ENCODE peak calls at places on chromosomes 7 and 10, in nine cellular contexts. U is HCT116; I is amniotic stem cell; C is EH; O is GM23248; J is effector memory CD4-positive, alpha-beta T cell; Y is stimulated activated CD8-positive, alpha-beta memory T cell treated with anti-CD3 and anti-CD28 coated beads, Interleukin-15, amount 100 ng/mL, for 4 hours; F is activated CD4-positive, alpha-beta T cell treated with anti-CD3 and anti-CD28 coated beads for 48 hours; Q is globus pallidus. A is an unnamed sample.

GRCh38 chr7:157634401-157635147 is 297.8 kb downstream of the DNAJB6 start:
- DNase-seq in U (no peak), I (no peak), C (no peak), O (no peak), J (no peak), Y (no peak), F (no peak), Q (no peak), A (no peak)

GRCh38 chr7:27723086-27723485 is 16.9 kb upstream of the TAX1BP1 start:
- DNase-seq in U (no peak), I (no peak), C (peak), O (peak), J (no peak), Y (no peak), F (no peak), Q (no peak), A (no peak)

GRCh38 chr10:3895045-3895609 is 110.1 kb upstream of the KLF6 start:
- DNase-seq in U (no peak), I (no peak), C (peak), O (peak), J (no peak), Y (no peak), F (no peak), Q (no peak), A (no peak)

GRCh38 chr10:129771576-129772471 is 192.2 kb downstream of the EBF3 start:
- DNase-seq in U (no peak), I (no peak), C (no peak), O (no peak), J (no peak), Y (no peak), F (no peak), Q (no peak), A (no peak)

GRCh38 chr7:71780282-71780681 is 631.9 kb downstream of the CALN1 start:
- DNase-seq in U (no peak), I (no peak), C (no peak), O (no peak), J (no peak), Y (no peak), F (no peak), Q (no peak), A (no peak)

GRCh38 chr7:25908154-25908948 is 243.6 kb upstream of the NFE2L3 start:
- DNase-seq in U (no peak), I (no peak), C (no peak), O (no peak), J (no peak), Y (no peak), F (no peak), Q (no peak), A (no peak)

GRCh38 chr7:144835166-144835611 is 664 bp downstream of the TPK1 start:
- DNase-seq in U (no peak), I (no peak), C (peak), O (peak), J (no peak), Y (no peak), F (peak), Q (peak), A (peak)

GRCh38 chr7:149869291-149869650 is 4.5 kb upstream of the ATP6V0E2 start:
- DNase-seq in U (no peak), I (no peak), C (no peak), O (no peak), J (no peak), Y (no peak), F (no peak), Q (no peak), A (no peak)

GRCh38 chr10:131689016-131689415 is 211.8 kb upstream of the PPP2R2D start:
- DNase-seq in U (no peak), I (no peak), C (no peak), O (no peak), J (no peak), Y (no peak), F (no peak), Q (no peak), A (no peak)

GRCh38 chr7:136086712-136087111 is 109.6 kb upstream of the MTPN start:
- DNase-seq in U (peak), I (peak), C (peak), O (peak), J (no peak), Y (no peak), F (peak), Q (peak), A (peak)

GRCh38 chr7:41870505-41871138 is 167.7 kb upstream of the INHBA start:
- DNase-seq in U (no peak), I (no peak), C (peak), O (peak), J (no peak), Y (no peak), F (no peak), Q (no peak), A (no peak)

GRCh38 chr10:103499881-103500280 is 6.4 kb downstream of the NEURL1 start:
- DNase-seq in U (no peak), I (no peak), C (no peak), O (peak), J (no peak), Y (no peak), F (no peak), Q (no peak), A (no peak)

GRCh38 chr10:35451103-35452016 is 115.1 kb downstream of the CCNY start:
- DNase-seq in U (no peak), I (no peak), C (no peak), O (peak), J (no peak), Y (no peak), F (no peak), Q (no peak), A (no peak)

GRCh38 chr7:79337722-79338121 is 115.7 kb downstream of the MAGI2 start:
- DNase-seq in U (no peak), I (no peak), C (no peak), O (peak), J (no peak), Y (no peak), F (no peak), Q (peak), A (no peak)

GRCh38 chr10:88647216-88647615 is 17.0 kb upstream of the LIPF start:
- DNase-seq in U (no peak), I (no peak), C (no peak), O (no peak), J (no peak), Y (no peak), F (no peak), Q (no peak), A (no peak)

GRCh38 chr7:68107256-68107655 is 1110.6 kb downstream of the TYW1 start:
- DNase-seq in U (no peak), I (no peak), C (no peak), O (no peak), J (no peak), Y (no peak), F (no peak), Q (no peak), A (no peak)

GRCh38 chr7:142556745-142557144 is 192.5 kb upstream of the PRSS1 start:
- DNase-seq in U (peak), I (peak), C (peak), O (peak), J (no peak), Y (no peak), F (peak), Q (no peak), A (peak)

GRCh38 chr7:34163956-34164355 is 258.6 kb downstream of the BMPER start:
- DNase-seq in U (no peak), I (no peak), C (no peak), O (no peak), J (no peak), Y (no peak), F (no peak), Q (no peak), A (no peak)

GRCh38 chr7:139095194-139095659 is 14.3 kb downstream of the ZC3HAV1 start:
- DNase-seq in U (no peak), I (no peak), C (no peak), O (no peak), J (peak), Y (peak), F (peak), Q (no peak), A (no peak)

GRCh38 chr10:102715880-102716279 is 1.4 kb downstream of the SFXN2 start:
- DNase-seq in U (no peak), I (no peak), C (no peak), O (no peak), J (no peak), Y (no peak), F (no peak), Q (no peak), A (no peak)

GRCh38 chr10:101018600-101019439 is 12.1 kb downstream of the PDZD7 start:
- DNase-seq in U (peak), I (peak), C (peak), O (peak), J (peak), Y (peak), F (peak), Q (peak), A (peak)

GRCh38 chr7:46603780-46604725 is 683.0 kb upstream of the IGFBP3 start:
- DNase-seq in U (no peak), I (no peak), C (peak), O (peak), J (no peak), Y (no peak), F (no peak), Q (peak), A (peak)

GRCh38 chr7:87116315-87116714 is 35.9 kb upstream of the DMTF1 start:
- DNase-seq in U (no peak), I (no peak), C (no peak), O (no peak), J (no peak), Y (no peak), F (no peak), Q (no peak), A (no peak)

GRCh38 chr7:130733866-130734524 is at the start of gene KLF14:
- DNase-seq in U (peak), I (no peak), C (peak), O (peak), J (no peak), Y (peak), F (peak), Q (no peak), A (peak)

GRCh38 chr10:74114041-74114448 is 36.6 kb downstream of the AP3M1 start:
- DNase-seq in U (no peak), I (no peak), C (no peak), O (peak), J (no peak), Y (no peak), F (no peak), Q (peak), A (no peak)

GRCh38 chr7:66558660-66559465 is 69.8 kb upstream of the KCTD7 start:
- DNase-seq in U (no peak), I (no peak), C (peak), O (peak), J (no peak), Y (no peak), F (no peak), Q (peak), A (no peak)

GRCh38 chr7:41816111-41816510 is 113.2 kb upstream of the INHBA start:
- DNase-seq in U (no peak), I (no peak), C (no peak), O (no peak), J (no peak), Y (no peak), F (no peak), Q (peak), A (no peak)

GRCh38 chr7:3787717-3788311 is 486.8 kb downstream of the SDK1 start:
- DNase-seq in U (no peak), I (no peak), C (no peak), O (no peak), J (no peak), Y (no peak), F (no peak), Q (peak), A (no peak)

GRCh38 chr7:41219276-41219675 is 483.6 kb downstream of the INHBA start:
- DNase-seq in U (no peak), I (no peak), C (peak), O (no peak), J (no peak), Y (no peak), F (no peak), Q (no peak), A (no peak)

GRCh38 chr10:67878133-67878532 is 6.3 kb upstream of the SIRT1 start:
- DNase-seq in U (no peak), I (no peak), C (no peak), O (no peak), J (no peak), Y (no peak), F (no peak), Q (no peak), A (no peak)

GRCh38 chr10:74179124-74179710 is 28.2 kb downstream of the ADK start:
- DNase-seq in U (no peak), I (no peak), C (peak), O (peak), J (no peak), Y (no peak), F (no peak), Q (no peak), A (no peak)

GRCh38 chr7:38881947-38882684 is 26.9 kb downstream of the VPS41 start:
- DNase-seq in U (no peak), I (no peak), C (no peak), O (no peak), J (no peak), Y (no peak), F (peak), Q (no peak), A (no peak)

GRCh38 chr7:70726294-70726693 is 405.6 kb upstream of the GALNT17 start:
- DNase-seq in U (no peak), I (no peak), C (no peak), O (no peak), J (no peak), Y (no peak), F (no peak), Q (no peak), A (no peak)

GRCh38 chr10:33410096-33410859 is 75.8 kb upstream of the NRP1 start:
- DNase-seq in U (no peak), I (no peak), C (peak), O (peak), J (no peak), Y (no peak), F (no peak), Q (no peak), A (no peak)

GRCh38 chr7:135349746-135350145 is 116.1 kb downstream of the STRA8 start:
- DNase-seq in U (no peak), I (no peak), C (peak), O (peak), J (no peak), Y (no peak), F (no peak), Q (no peak), A (no peak)